ENCODE peak calls at places on chromosome 16, in seven cellular contexts. One of them, this sample, is unnamed.

GRCh38 chr16:87784812-87785211 is 19.0 kb upstream of the KLHDC4 start:
- DNase-seq in substantia nigra: no peak
- DNase-seq in cardiac fibroblast: peak; percentile 27
- DNase-seq in adipocyte: peak; percentile 56
- DNase-seq in T-helper 17 cell: no peak
- DNase-seq in AML-193: no peak
- DNase-seq in HuH-7.5: peak; percentile 63
- DNase-seq in this sample: no peak

GRCh38 chr16:68900009-68900408 is 56.7 kb downstream of the TANGO6 start:
- DNase-seq in substantia nigra: no peak
- DNase-seq in AML-193: peak; percentile 61
- DNase-seq in adipocyte: no peak
- DNase-seq in HuH-7.5: no peak
- DNase-seq in T-helper 17 cell: no peak
- DNase-seq in cardiac fibroblast: no peak
- DNase-seq in this sample: no peak

GRCh38 chr16:35639233-35640205 is 2180.1 kb downstream of the TP53TG3F start:
- DNase-seq in AML-193: no peak
- DNase-seq in adipocyte: no peak
- DNase-seq in cardiac fibroblast: no peak
- DNase-seq in substantia nigra: no peak
- DNase-seq in HuH-7.5: no peak
- DNase-seq in T-helper 17 cell: no peak
- DNase-seq in this sample: no peak

GRCh38 chr16:593406-593805 is 3.5 kb downstream of the RAB40C start:
- DNase-seq in T-helper 17 cell: no peak
- DNase-seq in AML-193: no peak
- DNase-seq in adipocyte: no peak
- DNase-seq in substantia nigra: no peak
- DNase-seq in HuH-7.5: no peak
- DNase-seq in cardiac fibroblast: no peak
- DNase-seq in this sample: no peak

GRCh38 chr16:27717726-27718125 is 167.8 kb downstream of the KATNIP start:
- DNase-seq in AML-193: no peak
- DNase-seq in adipocyte: no peak
- DNase-seq in substantia nigra: no peak
- DNase-seq in HuH-7.5: no peak
- DNase-seq in cardiac fibroblast: no peak
- DNase-seq in T-helper 17 cell: no peak
- DNase-seq in this sample: no peak

GRCh38 chr16:11564046-11564926 is 22.4 kb downstream of the LITAF start:
- DNase-seq in T-helper 17 cell: no peak
- DNase-seq in substantia nigra: no peak
- DNase-seq in HuH-7.5: no peak
- DNase-seq in AML-193: no peak
- DNase-seq in adipocyte: no peak
- DNase-seq in cardiac fibroblast: no peak
- DNase-seq in this sample: no peak

GRCh38 chr16:85054948-85055502 is 27.4 kb downstream of the KIAA0513 start:
- DNase-seq in adipocyte: peak; percentile 69
- DNase-seq in T-helper 17 cell: no peak
- DNase-seq in substantia nigra: no peak
- DNase-seq in HuH-7.5: no peak
- DNase-seq in cardiac fibroblast: no peak
- DNase-seq in AML-193: no peak
- DNase-seq in this sample: no peak

GRCh38 chr16:80924372-80924978 is 82.2 kb downstream of the CMC2 start:
- DNase-seq in HuH-7.5: peak; percentile 76
- DNase-seq in cardiac fibroblast: peak; percentile 79
- DNase-seq in AML-193: no peak
- DNase-seq in adipocyte: peak; percentile 53
- DNase-seq in substantia nigra: no peak
- DNase-seq in T-helper 17 cell: no peak
- DNase-seq in this sample: no peak

GRCh38 chr16:88605186-88606145 is 32.9 kb upstream of the IL17C start:
- DNase-seq in cardiac fibroblast: no peak
- DNase-seq in adipocyte: no peak
- DNase-seq in substantia nigra: no peak
- DNase-seq in HuH-7.5: no peak
- DNase-seq in AML-193: no peak
- DNase-seq in T-helper 17 cell: no peak
- DNase-seq in this sample: no peak

GRCh38 chr16:50299508-50300105 is 33.3 kb downstream of the ADCY7 start:
- DNase-seq in HuH-7.5: no peak
- DNase-seq in cardiac fibroblast: no peak
- DNase-seq in substantia nigra: no peak
- DNase-seq in AML-193: no peak
- DNase-seq in adipocyte: no peak
- DNase-seq in T-helper 17 cell: no peak
- DNase-seq in this sample: no peak

This sample was measured in SIG-M5.